ENCODE peak calls at places on chromosomes 7 and 10, in four cellular contexts. L is CD4-positive, CD25-positive, alpha-beta regulatory T cell; N is fibroblast of lung; K is left ventricle myocardium inferior. W is an unnamed sample.

GRCh38 chr10:122674781-122675180 is 24.9 kb downstream of the C10orf120 start:
- DNase-seq in L (no peak), N (no peak), K (peak; percentile 42), W (peak; percentile 71)

GRCh38 chr7:117446220-117446815 is 19.0 kb upstream of the ASZ1 start:
- DNase-seq in L (no peak), N (no peak), K (no peak), W (no peak)

GRCh38 chr10:132275426-132276178 is 32.1 kb downstream of the STK32C start:
- DNase-seq in L (no peak), N (no peak), K (no peak), W (peak; percentile 7)

GRCh38 chr7:29299986-29300609 is 105.5 kb downstream of the CHN2 start:
- DNase-seq in L (no peak), N (no peak), K (no peak), W (peak; percentile 29)

GRCh38 chr7:74483402-74484336 is 30.0 kb downstream of the GTF2IRD1 start:
- DNase-seq in L (no peak), N (peak; percentile 59), K (no peak), W (peak; percentile 65)

GRCh38 chr7:155191901-155192478 is 105.7 kb upstream of the INSIG1 start:
- DNase-seq in L (no peak), N (no peak), K (no peak), W (no peak)

GRCh38 chr10:96454184-96454583 is 59.5 kb downstream of the TLL2 start:
- DNase-seq in L (no peak), N (no peak), K (no peak), W (no peak)

GRCh38 chr7:106062521-106062931 is 49.6 kb downstream of the SYPL1 start:
- DNase-seq in L (no peak), N (no peak), K (no peak), W (no peak)

GRCh38 chr10:100993986-100994708 is 5.5 kb upstream of the LZTS2 start:
- DNase-seq in L (no peak), N (peak; percentile 55), K (no peak), W (no peak)

GRCh38 chr7:157488326-157488725 is 151.5 kb downstream of the DNAJB6 start:
- DNase-seq in L (no peak), N (no peak), K (no peak), W (no peak)

GRCh38 chr10:78979938-78980337 is 88.8 kb upstream of the ZMIZ1 start:
- DNase-seq in L (no peak), N (no peak), K (no peak), W (peak; percentile 20)

GRCh38 chr10:12214763-12215218 is 18.8 kb downstream of the CDC123 start:
- DNase-seq in L (peak; percentile 21), N (peak; percentile 71), K (no peak), W (no peak)

DNA sequence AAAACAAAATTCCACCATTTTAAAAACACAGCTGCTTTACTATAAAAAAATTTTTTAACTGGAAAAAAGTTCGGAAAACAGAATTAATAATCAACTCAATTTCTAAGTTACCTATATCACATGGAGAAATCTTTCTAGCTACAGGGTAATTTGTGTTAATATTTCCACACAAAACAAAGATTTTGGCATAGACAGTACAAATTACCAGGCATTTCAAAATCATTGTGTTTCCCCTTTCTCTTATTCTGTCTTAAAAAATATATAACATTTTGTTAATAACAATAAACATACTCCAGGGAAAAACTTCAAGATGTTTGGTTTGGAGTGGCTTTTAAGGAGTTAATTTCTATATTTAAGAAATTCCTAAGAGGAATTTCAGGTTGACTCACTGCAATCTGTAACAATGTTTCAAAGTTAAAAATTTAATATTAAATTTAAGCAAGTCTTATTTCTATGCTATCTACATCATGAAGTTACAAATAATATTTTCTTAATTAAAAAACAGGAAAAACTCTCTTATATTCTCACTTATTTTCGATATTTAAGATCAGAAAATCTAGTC is 132.6 kb downstream of the NRBF2 start:
- DNase-seq in L (no peak), N (peak; percentile 16), K (no peak), W (no peak)
- H3K27ac ChIP-seq in L (peak overlapping the region; percentile 95), N (no peak overlapping the region), K (peak overlapping the region; percentile 89), W (no peak overlapping the region)

GRCh38 chr7:76351372-76351771 is 7.4 kb downstream of the YWHAG start:
- DNase-seq in L (no peak), N (no peak), K (no peak), W (no peak)
- H3K4me1 ChIP-seq in L (peaks cover 33% of the 10 kb centered on the region), N (peaks cover 2% of the 10 kb centered on the region), K (peaks cover 98% of the 10 kb centered on the region), W (peaks cover 12% of the 10 kb centered on the region)

GRCh38 chr7:37420931-37421330 is 27.7 kb downstream of the ELMO1 start:
- DNase-seq in L (no peak), N (no peak), K (no peak), W (no peak)
- H3K27ac ChIP-seq in L (no peak overlapping the region), N (no peak overlapping the region), K (peak overlapping the region; percentile 64), W (no peak overlapping the region)

GRCh38 chr10:93059975-93060886 is at the start of gene CYP26C1:
- DNase-seq in L (no peak), N (no peak), K (no peak), W (no peak)
- H3K4me1 ChIP-seq in L (peaks cover 16% of the 10 kb centered on the region), N (no peaks in the 10 kb centered on the region), K (peaks cover 35% of the 10 kb centered on the region), W (no peaks in the 10 kb centered on the region)

W was measured in right cardiac atrium.